ENCODE peak calls at places on chromosomes 4 and X, in four cellular contexts. Q, O, U and V are unnamed samples.

GRCh38 chr4:89549907-89550306 is 242.3 kb upstream of the GPRIN3 start:
- DNase-seq in Q (no peak), O (no peak), U (no peak), V (no peak)

GRCh38 chrX:74535211-74535621 is 79.2 kb downstream of the RLIM start:
- DNase-seq in Q (no peak), O (peak; percentile 68), U (peak; percentile 16), V (peak; percentile 14)

GRCh38 chr4:105871997-105872396 is 23.3 kb upstream of the NPNT start:
- DNase-seq in Q (no peak), O (no peak), U (no peak), V (no peak)

GRCh38 chrX:39729834-39730670 is 367.7 kb downstream of the BCOR start:
- DNase-seq in Q (no peak), O (peak; percentile 86), U (no peak), V (no peak)

GRCh38 chr4:68147079-68147478 is 17.4 kb upstream of the TMPRSS11F start:
- DNase-seq in Q (no peak), O (no peak), U (no peak), V (no peak)

GRCh38 chrX:9318213-9318612 is 146.6 kb upstream of the TBL1X start:
- DNase-seq in Q (no peak), O (no peak), U (no peak), V (no peak)

GRCh38 chr4:89266128-89266527 is 41.5 kb downstream of the GPRIN3 start:
- DNase-seq in Q (no peak), O (no peak), U (no peak), V (no peak)

GRCh38 chr4:156970501-156971167 is 965 bp downstream of the PDGFC start:
- DNase-seq in Q (peak; percentile 88), O (peak; percentile 46), U (peak; percentile 48), V (no peak)

GRCh38 chrX:130173190-130173895 is 1.6 kb downstream of the RAB33A start:
- DNase-seq in Q (no peak), O (no peak), U (peak; percentile 32), V (no peak)

GRCh38 chr4:1690698-1691097 is 6.6 kb upstream of the FAM53A start:
- DNase-seq in Q (no peak), O (no peak), U (no peak), V (no peak)

GRCh38 chrX:11151799-11152591 is 40.9 kb downstream of the HCCS start:
- DNase-seq in Q (no peak), O (no peak), U (no peak), V (no peak)

GRCh38 chr4:168480991-168481588 is 798 bp upstream of the DDX60L start:
- DNase-seq in Q (no peak), O (no peak), U (peak; percentile 14), V (peak; percentile 54)

GRCh38 chr4:17665852-17666251 is 51.4 kb downstream of the MED28 start:
- DNase-seq in Q (no peak), O (no peak), U (no peak), V (no peak)

DNA sequence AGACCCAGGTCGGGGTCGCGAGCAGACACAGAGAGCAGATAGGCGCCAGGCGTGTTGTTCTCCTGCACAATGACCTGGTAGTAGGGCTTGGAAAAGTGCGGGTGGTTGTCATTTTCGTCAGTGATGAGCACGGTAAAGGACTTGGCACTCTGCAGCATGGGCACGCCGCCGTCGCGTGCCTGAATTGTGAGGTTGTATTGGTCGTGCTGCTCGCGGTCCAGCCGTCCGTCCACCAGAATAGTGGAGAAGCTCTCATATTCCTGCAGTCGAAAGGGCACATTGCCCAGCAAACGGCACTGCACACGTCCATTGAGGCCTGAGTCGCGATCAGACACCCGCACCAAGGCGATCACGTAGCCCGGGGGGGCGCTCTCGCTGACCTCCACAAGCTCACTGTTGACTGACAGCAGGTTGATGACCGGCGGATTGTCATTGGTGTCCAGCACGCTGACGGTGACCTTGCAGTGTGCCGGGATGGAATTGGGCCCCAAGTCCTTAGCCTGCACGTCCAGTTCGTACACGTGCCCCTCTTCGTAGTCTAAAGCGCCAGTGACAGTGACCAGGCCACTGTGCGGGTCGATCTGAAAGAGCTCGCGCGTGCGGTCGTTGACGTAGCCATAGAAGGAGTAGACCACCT is 2.8 kb downstream of the PCDH19 start:
- DNase-seq in Q (no peak), O (peak; percentile 8), U (no peak), V (no peak)
- H3K4me3 ChIP-seq in Q (no peak overlapping the region), O (no peak overlapping the region), U (no peak overlapping the region), V (no peak overlapping the region)

GRCh38 chr4:184544711-184545409 is 70.5 kb upstream of the IRF2 start:
- DNase-seq in Q (no peak), O (no peak), U (no peak), V (no peak)

GRCh38 chr4:184548651-184549341 is 74.4 kb upstream of the IRF2 start:
- DNase-seq in Q (no peak), O (peak; percentile 57), U (no peak), V (no peak)

GRCh38 chr4:184553891-184554290 is 79.5 kb upstream of the IRF2 start:
- DNase-seq in Q (no peak), O (peak; percentile 32), U (no peak), V (no peak)

GRCh38 chr4:184550476-184550875 is 76.1 kb upstream of the IRF2 start:
- DNase-seq in Q (no peak), O (no peak), U (no peak), V (no peak)

GRCh38 chr4:184548321-184548650 is 73.9 kb upstream of the IRF2 start:
- DNase-seq in Q (no peak), O (no peak), U (no peak), V (no peak)
- H3K4me3 ChIP-seq in Q (no peak overlapping the region), O (peak overlapping the region; percentile 41), U (no peak overlapping the region), V (no peak overlapping the region)

GRCh38 chr4:74920704-74921103 is 12.2 kb upstream of the PARM1 start:
- DNase-seq in Q (no peak), O (no peak), U (no peak), V (no peak)
- H3K4me3 ChIP-seq in Q (no peak overlapping the region), O (no peak overlapping the region), U (no peak overlapping the region), V (no peak overlapping the region)

GRCh38 chrX:118823263-118824172 is at the start of gene ZCCHC12:
- DNase-seq in Q (no peak), O (peak; percentile 95), U (peak; percentile 4), V (no peak)

GRCh38 chrX:118824173-118824782 is 654 bp downstream of the ZCCHC12 start:
- DNase-seq in Q (no peak), O (peak; percentile 53), U (no peak), V (no peak)
- H3K4me3 ChIP-seq in Q (peak overlapping the region; percentile 39), O (peak overlapping the region; percentile 19), U (no peak overlapping the region), V (peak overlapping the region; percentile 34)